ENCODE peak calls at places on chromosomes 4 and X, in five cellular contexts. J is AG04450; P is effector CD4-positive, alpha-beta T cell; Z is heart right ventricle; A is posterior cingulate gyrus. O is an unnamed sample.

GRCh38 chr4:3106339-3107186 is 32.1 kb downstream of the HTT start:
- DNase-seq in P (peak; percentile 76), Z (peak; percentile 88), J (peak; percentile 73), A (peak; percentile 87), O (peak; percentile 92)

GRCh38 chr4:112036881-112037280 is 108.4 kb upstream of the FAM241A start:
- DNase-seq in J (no peak), A (no peak), Z (no peak), P (no peak), O (no peak)

GRCh38 chrX:15989716-15990115 is 133.6 kb upstream of the GRPR start:
- DNase-seq in J (no peak), A (no peak), Z (no peak), P (no peak), O (no peak)

GRCh38 chr4:83109480-83110221 is 4.9 kb downstream of the PLAC8 start:
- DNase-seq in A (no peak), P (peak; percentile 36), J (no peak), Z (peak; percentile 36), O (peak; percentile 59)

GRCh38 chr4:170391066-170391754 is 301.5 kb upstream of the AADAT start:
- DNase-seq in A (no peak), Z (no peak), J (no peak), P (no peak), O (no peak)

GRCh38 chr4:123116412-123116811 is 194.0 kb upstream of the NUDT6 start:
- DNase-seq in Z (no peak), J (no peak), A (no peak), P (no peak), O (no peak)

GRCh38 chrX:112866175-112866574 is 25.5 kb upstream of the AMOT start:
- DNase-seq in A (no peak), P (no peak), J (no peak), Z (no peak), O (no peak)

GRCh38 chr4:185358514-185359433 is 37.0 kb downstream of the LRP2BP start:
- DNase-seq in Z (no peak), P (no peak), J (no peak), A (no peak), O (no peak)

GRCh38 chr4:109820563-109820962 is 5.0 kb downstream of the GAR1 start:
- DNase-seq in J (no peak), A (no peak), Z (no peak), P (no peak), O (no peak)

GRCh38 chrX:3299626-3300025 is 46.8 kb downstream of the MXRA5 start:
- DNase-seq in P (no peak), Z (no peak), J (no peak), A (no peak), O (no peak)

GRCh38 chrX:103215768-103216085 is 819 bp downstream of the BEX4 start:
- DNase-seq in P (no peak), Z (no peak), J (no peak), A (peak; percentile 29), O (no peak)

GRCh38 chr4:55364691-55365346 is 18.8 kb downstream of the SRD5A3 start:
- DNase-seq in Z (no peak), P (no peak), A (peak; percentile 39), J (no peak), O (no peak)